ENCODE peak calls at places on chromosomes 4 and X, in four cellular contexts. D is ascending aorta, N is GM20000, U is sigmoid colon. Z is an unnamed sample.

GRCh38 chr4:103306870-103307345 is 108.8 kb upstream of the CENPE start:
- DNase-seq in D (no peak), N (no peak), U (peak; percentile 59), Z (no peak)

GRCh38 chrX:55026143-55026542 is 4.6 kb downstream of the ALAS2 start:
- DNase-seq in D (no peak), N (no peak), U (no peak), Z (no peak)

GRCh38 chr4:2817701-2818350 is 24.9 kb downstream of the SH3BP2 start:
- DNase-seq in D (no peak), N (peak; percentile 86), U (no peak), Z (no peak)

GRCh38 chr4:101667348-101667747 is 123.2 kb upstream of the BANK1 start:
- DNase-seq in D (no peak), N (no peak), U (no peak), Z (no peak)

GRCh38 chrX:46140272-46140671 is 404.9 kb downstream of the ZNF674 start:
- DNase-seq in D (no peak), N (no peak), U (no peak), Z (no peak)

GRCh38 chr4:77155631-77156345 is 1.2 kb upstream of the CCNG2 start:
- DNase-seq in D (no peak), N (no peak), U (no peak), Z (no peak)

GRCh38 chr4:146545102-146545501 is 23.4 kb upstream of the SLC10A7 start:
- DNase-seq in D (no peak), N (peak; percentile 18), U (no peak), Z (no peak)

GRCh38 chr4:128338634-128339355 is 51.2 kb upstream of the PGRMC2 start:
- DNase-seq in D (no peak), N (no peak), U (no peak), Z (no peak)

GRCh38 chr4:24890561-24890960 is 22.3 kb downstream of the CCDC149 start:
- DNase-seq in D (no peak), N (no peak), U (peak; percentile 37), Z (no peak)

GRCh38 chrX:46961574-46962279 is 49.5 kb downstream of the JADE3 start:
- DNase-seq in D (no peak), N (no peak), U (no peak), Z (no peak)

GRCh38 chr4:164731827-164732474 is 22.0 kb upstream of the SMIM31 start:
- DNase-seq in D (no peak), N (peak; percentile 60), U (no peak), Z (no peak)

GRCh38 chr4:168507178-168507577 is 10.3 kb downstream of the PALLD start:
- DNase-seq in D (no peak), N (no peak), U (no peak), Z (no peak)

GRCh38 chr4:68373513-68373912 is 23.6 kb upstream of the YTHDC1 start:
- DNase-seq in D (peak; percentile 31), N (peak; percentile 58), U (peak; percentile 90), Z (no peak)

GRCh38 chrX:55119712-55120111 is 30.9 kb downstream of the PAGE2 start:
- DNase-seq in D (no peak), N (no peak), U (no peak), Z (no peak)

GRCh38 chrX:27680726-27681125 is 90.6 kb downstream of the DCAF8L2 start:
- DNase-seq in D (no peak), N (no peak), U (no peak), Z (no peak)

GRCh38 chr4:61994036-61994435 is 793.9 kb downstream of the ADGRL3 start:
- DNase-seq in D (no peak), N (no peak), U (no peak), Z (no peak)

GRCh38 chr4:21697583-21697982 is 251.0 kb downstream of the KCNIP4 start:
- DNase-seq in D (no peak), N (no peak), U (peak; percentile 64), Z (no peak)

GRCh38 chr4:8419222-8420041 is 21.1 kb downstream of the ACOX3 start:
- DNase-seq in D (no peak), N (peak; percentile 69), U (no peak), Z (no peak)

GRCh38 chr4:159075531-159075932 is 27.3 kb upstream of the RAPGEF2 start:
- DNase-seq in D (no peak), N (no peak), U (no peak), Z (no peak)

GRCh38 chr4:15577508-15577907 is 77.6 kb downstream of the FBXL5 start:
- DNase-seq in D (no peak), N (no peak), U (no peak), Z (no peak)

GRCh38 chr4:86970447-86971354 is 35.9 kb downstream of the AFF1 start:
- DNase-seq in D (no peak), N (no peak), U (no peak), Z (no peak)

GRCh38 chrX:118164138-118164537 is 47.5 kb upstream of the KLHL13 start:
- DNase-seq in D (no peak), N (no peak), U (no peak), Z (no peak)
- TF ChIP-seq CTCF in D (no peak), N (no peak), U (no peak), Z (no peak)

DNA sequence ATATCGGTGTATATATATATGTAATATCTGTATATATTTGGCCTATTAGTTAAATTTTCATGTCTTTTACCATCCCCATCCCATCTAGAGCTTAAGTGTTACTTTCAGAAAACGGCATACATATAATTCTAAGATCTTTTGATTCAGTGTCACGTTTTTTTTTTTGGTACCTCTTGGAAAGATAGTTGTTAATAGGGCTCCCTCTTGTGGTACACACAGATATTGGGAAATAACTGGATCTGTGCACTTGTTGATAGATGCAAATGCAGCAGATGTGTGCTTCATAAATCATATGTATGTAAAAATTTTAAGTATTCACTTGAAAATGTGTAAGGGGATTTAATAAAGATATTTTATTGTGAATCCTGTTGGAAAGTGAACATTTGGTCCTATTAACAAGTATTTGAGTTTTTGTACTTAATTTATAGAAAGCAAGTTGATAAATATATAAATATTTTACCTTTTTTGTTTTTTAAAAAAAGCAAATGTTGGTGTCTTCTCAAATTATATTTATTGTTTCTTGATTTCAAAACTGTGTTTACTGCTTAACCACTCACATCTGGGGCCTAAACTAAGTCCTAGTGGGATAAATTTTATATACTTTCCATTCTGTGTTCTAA is 74.7 kb downstream of the PAQR3 start:
- DNase-seq in D (no peak), N (peak; percentile 18), U (no peak), Z (no peak)
- TF ChIP-seq CTCF in D (peak; percentile 31), N (peak; percentile 47), U (peak; percentile 43), Z (peak; percentile 96)

DNA sequence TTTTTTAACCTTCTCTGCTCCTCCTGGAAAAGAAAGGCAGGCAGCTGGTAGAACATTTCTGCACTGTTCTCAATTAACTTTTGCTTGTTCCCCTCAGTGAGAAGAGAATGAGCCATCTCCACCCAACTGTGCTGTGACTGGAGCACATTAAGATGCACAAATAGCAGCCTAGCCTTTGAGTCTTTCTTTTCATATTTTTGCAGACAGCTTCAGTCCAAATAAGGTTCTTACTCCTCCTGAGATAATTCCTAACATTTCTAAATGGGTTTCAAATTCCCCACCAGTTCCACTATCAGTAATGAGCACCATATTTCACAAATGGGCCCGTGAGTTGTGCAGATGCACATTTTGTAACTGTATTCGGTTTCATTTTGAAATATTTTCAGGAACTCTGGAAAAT is 118.6 kb downstream of the SPCS3 start:
- DNase-seq in D (no peak), N (no peak), U (no peak), Z (no peak)
- TF ChIP-seq CTCF in D (no peak), N (no peak), U (no peak), Z (no peak)

GRCh38 chr4:173194175-173194574 is 25.6 kb downstream of the GALNT7 start:
- DNase-seq in D (no peak), N (no peak), U (no peak), Z (no peak)

GRCh38 chr4:173195708-173196107 is 27.1 kb downstream of the GALNT7 start:
- DNase-seq in D (no peak), N (no peak), U (no peak), Z (no peak)

GRCh38 chr4:173195132-173195531 is 26.5 kb downstream of the GALNT7 start:
- DNase-seq in D (no peak), N (no peak), U (no peak), Z (no peak)

GRCh38 chr4:173191623-173192041 is 23.0 kb downstream of the GALNT7 start:
- DNase-seq in D (no peak), N (no peak), U (no peak), Z (no peak)

DNA sequence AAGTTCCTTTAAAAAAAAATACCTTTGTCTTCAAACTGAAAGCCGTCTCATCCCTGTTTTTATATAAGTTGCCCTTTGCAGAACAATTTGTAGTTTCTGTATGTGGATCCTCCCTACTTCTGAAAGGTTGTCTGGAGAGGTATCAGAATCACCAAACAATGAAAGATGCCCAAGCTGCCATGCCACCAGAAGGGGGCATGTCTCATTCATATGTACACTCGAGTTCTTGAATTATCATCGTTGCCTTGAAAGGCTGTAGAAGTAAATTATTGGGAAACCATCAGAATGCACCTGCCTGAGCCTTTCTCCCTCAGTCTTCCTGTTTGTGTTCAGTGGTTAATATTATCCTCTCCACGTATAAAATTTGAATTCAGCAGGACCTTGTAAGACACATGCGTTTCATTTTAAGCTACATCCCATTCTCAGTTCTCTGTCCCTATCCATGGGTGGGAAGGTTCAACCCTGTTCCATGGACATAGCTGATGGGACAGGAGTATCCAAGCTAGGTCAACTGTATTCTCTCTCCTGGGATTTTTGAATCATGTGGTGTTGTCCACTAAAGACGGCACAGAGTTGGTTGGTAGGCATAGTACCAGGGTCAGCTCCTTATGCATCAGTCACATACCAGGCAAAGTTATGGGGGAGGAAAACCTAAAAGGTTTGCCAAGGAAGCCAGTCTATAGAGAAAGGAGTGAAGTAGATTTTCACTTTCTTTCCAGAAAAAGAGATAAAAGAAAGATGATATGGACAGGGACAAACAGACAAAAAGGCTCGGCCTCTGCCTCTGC is 24.0 kb downstream of the GALNT7 start:
- DNase-seq in D (no peak), N (no peak), U (no peak), Z (no peak)
- TF ChIP-seq CTCF in D (no peak), N (no peak), U (no peak), Z (peak; percentile 24)

GRCh38 chr4:74764119-74764518 is 30.2 kb downstream of the BTC start:
- DNase-seq in D (no peak), N (no peak), U (no peak), Z (no peak)

GRCh38 chr4:74772106-74772505 is 22.2 kb downstream of the BTC start:
- DNase-seq in D (no peak), N (no peak), U (no peak), Z (no peak)

GRCh38 chr4:74772783-74773182 is 21.5 kb downstream of the BTC start:
- DNase-seq in D (no peak), N (no peak), U (no peak), Z (no peak)

GRCh38 chr4:74770511-74770910 is 23.8 kb downstream of the BTC start:
- DNase-seq in D (no peak), N (no peak), U (no peak), Z (no peak)

DNA sequence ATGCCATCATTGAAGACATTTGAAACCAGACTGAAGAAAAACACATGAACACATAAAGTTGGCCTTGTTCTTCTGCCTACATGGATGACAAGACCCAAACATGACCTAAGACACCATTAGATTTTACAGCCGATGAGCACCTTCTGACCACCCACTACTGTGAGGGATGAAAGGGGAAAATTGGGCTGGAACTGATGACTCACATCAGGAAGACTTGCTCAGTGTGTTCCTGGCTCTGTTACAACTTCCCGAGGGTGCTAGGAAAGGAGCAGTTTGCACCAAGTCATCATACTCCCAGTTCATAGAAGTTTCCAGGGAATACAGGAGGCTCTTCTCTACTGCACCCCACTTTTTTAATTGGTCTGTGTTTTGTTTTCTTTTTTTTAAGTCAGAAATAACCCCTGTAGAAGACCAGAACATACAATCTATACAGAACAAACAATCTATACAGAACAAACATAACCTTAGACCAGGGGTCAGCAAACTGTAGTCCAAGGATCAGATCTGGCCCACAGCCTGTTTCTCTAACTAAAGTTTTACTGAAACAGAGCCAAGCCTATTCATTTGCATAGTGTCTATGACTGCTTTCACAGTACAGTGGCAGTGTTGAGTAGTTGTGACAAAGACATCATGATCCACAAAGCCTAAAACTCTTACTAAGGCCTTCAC is 25.3 kb downstream of the BTC start:
- DNase-seq in D (no peak), N (no peak), U (no peak), Z (no peak)
- TF ChIP-seq CTCF in D (no peak), N (no peak), U (no peak), Z (no peak)